ENCODE peak calls at places on chromosomes 11 and 22, in nine cellular contexts. One of them, this sample, is unnamed.

GRCh38 chr22:32622004-32622761 is 147.6 kb downstream of the FBXO7 start:
- DNase-seq in NCI-H1417: no peak
- DNase-seq in stimulated activated CD8-positive, alpha-beta memory T cell treated with anti-CD3 and anti-CD28 coated beads, Interleukin-12 subunit alpha, Interleukin-12 subunit beta, amount 100 ng/mL, for 1 hour: no peak
- DNase-seq in NB4: no peak
- DNase-seq in substantia nigra: no peak
- DNase-seq in stimulated activated CD4-positive, alpha-beta T cell treated with anti-CD3 and anti-CD28 coated beads, Interleukin-2, amount 100 ng/mL, for 48 hours: no peak
- DNase-seq in activated CD4-positive, alpha-beta T cell treated with anti-CD3 and anti-CD28 coated beads, Interleukin-2, amount 10 ng/mL, durations not matched to agents 7 days and 5 days: no peak
- DNase-seq in GM23338: peak
- DNase-seq in fibroblast of the conjunctiva: peak
- DNase-seq in this sample: peak

GRCh38 chr11:10109836-10110235 is 184.2 kb downstream of the SBF2 start:
- DNase-seq in GM23338: no peak
- DNase-seq in fibroblast of the conjunctiva: peak
- DNase-seq in NB4: no peak
- DNase-seq in activated CD4-positive, alpha-beta T cell treated with anti-CD3 and anti-CD28 coated beads, Interleukin-2, amount 10 ng/mL, durations not matched to agents 7 days and 5 days: no peak
- DNase-seq in stimulated activated CD4-positive, alpha-beta T cell treated with anti-CD3 and anti-CD28 coated beads, Interleukin-2, amount 100 ng/mL, for 48 hours: no peak
- DNase-seq in NCI-H1417: no peak
- DNase-seq in substantia nigra: no peak
- DNase-seq in stimulated activated CD8-positive, alpha-beta memory T cell treated with anti-CD3 and anti-CD28 coated beads, Interleukin-12 subunit alpha, Interleukin-12 subunit beta, amount 100 ng/mL, for 1 hour: no peak
- DNase-seq in this sample: no peak

GRCh38 chr11:114307524-114308203 is 11.5 kb downstream of the NNMT start:
- DNase-seq in activated CD4-positive, alpha-beta T cell treated with anti-CD3 and anti-CD28 coated beads, Interleukin-2, amount 10 ng/mL, durations not matched to agents 7 days and 5 days: no peak
- DNase-seq in fibroblast of the conjunctiva: peak
- DNase-seq in stimulated activated CD4-positive, alpha-beta T cell treated with anti-CD3 and anti-CD28 coated beads, Interleukin-2, amount 100 ng/mL, for 48 hours: no peak
- DNase-seq in substantia nigra: no peak
- DNase-seq in NCI-H1417: no peak
- DNase-seq in NB4: peak
- DNase-seq in GM23338: no peak
- DNase-seq in stimulated activated CD8-positive, alpha-beta memory T cell treated with anti-CD3 and anti-CD28 coated beads, Interleukin-12 subunit alpha, Interleukin-12 subunit beta, amount 100 ng/mL, for 1 hour: no peak
- DNase-seq in this sample: peak

GRCh38 chr22:19795617-19796008 is 35.0 kb downstream of the TBX1 start:
- DNase-seq in stimulated activated CD8-positive, alpha-beta memory T cell treated with anti-CD3 and anti-CD28 coated beads, Interleukin-12 subunit alpha, Interleukin-12 subunit beta, amount 100 ng/mL, for 1 hour: no peak
- DNase-seq in activated CD4-positive, alpha-beta T cell treated with anti-CD3 and anti-CD28 coated beads, Interleukin-2, amount 10 ng/mL, durations not matched to agents 7 days and 5 days: no peak
- DNase-seq in NCI-H1417: no peak
- DNase-seq in substantia nigra: no peak
- DNase-seq in NB4: no peak
- DNase-seq in GM23338: no peak
- DNase-seq in fibroblast of the conjunctiva: no peak
- DNase-seq in stimulated activated CD4-positive, alpha-beta T cell treated with anti-CD3 and anti-CD28 coated beads, Interleukin-2, amount 100 ng/mL, for 48 hours: no peak
- DNase-seq in this sample: no peak

GRCh38 chr22:41596776-41597634 is 7.4 kb upstream of the PMM1 start:
- DNase-seq in stimulated activated CD8-positive, alpha-beta memory T cell treated with anti-CD3 and anti-CD28 coated beads, Interleukin-12 subunit alpha, Interleukin-12 subunit beta, amount 100 ng/mL, for 1 hour: no peak
- DNase-seq in fibroblast of the conjunctiva: no peak
- DNase-seq in NB4: peak
- DNase-seq in activated CD4-positive, alpha-beta T cell treated with anti-CD3 and anti-CD28 coated beads, Interleukin-2, amount 10 ng/mL, durations not matched to agents 7 days and 5 days: peak
- DNase-seq in stimulated activated CD4-positive, alpha-beta T cell treated with anti-CD3 and anti-CD28 coated beads, Interleukin-2, amount 100 ng/mL, for 48 hours: peak
- DNase-seq in NCI-H1417: peak
- DNase-seq in GM23338: peak
- DNase-seq in substantia nigra: peak
- DNase-seq in this sample: no peak

GRCh38 chr11:64571410-64572091 is 19.5 kb upstream of the SLC22A12 start:
- DNase-seq in substantia nigra: no peak
- DNase-seq in NB4: no peak
- DNase-seq in NCI-H1417: no peak
- DNase-seq in stimulated activated CD8-positive, alpha-beta memory T cell treated with anti-CD3 and anti-CD28 coated beads, Interleukin-12 subunit alpha, Interleukin-12 subunit beta, amount 100 ng/mL, for 1 hour: no peak
- DNase-seq in GM23338: peak
- DNase-seq in activated CD4-positive, alpha-beta T cell treated with anti-CD3 and anti-CD28 coated beads, Interleukin-2, amount 10 ng/mL, durations not matched to agents 7 days and 5 days: no peak
- DNase-seq in stimulated activated CD4-positive, alpha-beta T cell treated with anti-CD3 and anti-CD28 coated beads, Interleukin-2, amount 100 ng/mL, for 48 hours: no peak
- DNase-seq in fibroblast of the conjunctiva: no peak
- DNase-seq in this sample: peak

GRCh38 chr11:68550485-68550817 is 89.9 kb downstream of the PPP6R3 start:
- DNase-seq in activated CD4-positive, alpha-beta T cell treated with anti-CD3 and anti-CD28 coated beads, Interleukin-2, amount 10 ng/mL, durations not matched to agents 7 days and 5 days: no peak
- DNase-seq in substantia nigra: no peak
- DNase-seq in stimulated activated CD4-positive, alpha-beta T cell treated with anti-CD3 and anti-CD28 coated beads, Interleukin-2, amount 100 ng/mL, for 48 hours: no peak
- DNase-seq in NCI-H1417: no peak
- DNase-seq in stimulated activated CD8-positive, alpha-beta memory T cell treated with anti-CD3 and anti-CD28 coated beads, Interleukin-12 subunit alpha, Interleukin-12 subunit beta, amount 100 ng/mL, for 1 hour: no peak
- DNase-seq in GM23338: no peak
- DNase-seq in NB4: peak
- DNase-seq in fibroblast of the conjunctiva: no peak
- DNase-seq in this sample: no peak

GRCh38 chr11:122731500-122731913 is 76.0 kb downstream of the UBASH3B start:
- DNase-seq in stimulated activated CD4-positive, alpha-beta T cell treated with anti-CD3 and anti-CD28 coated beads, Interleukin-2, amount 100 ng/mL, for 48 hours: no peak
- DNase-seq in stimulated activated CD8-positive, alpha-beta memory T cell treated with anti-CD3 and anti-CD28 coated beads, Interleukin-12 subunit alpha, Interleukin-12 subunit beta, amount 100 ng/mL, for 1 hour: no peak
- DNase-seq in GM23338: no peak
- DNase-seq in fibroblast of the conjunctiva: no peak
- DNase-seq in substantia nigra: no peak
- DNase-seq in NB4: no peak
- DNase-seq in activated CD4-positive, alpha-beta T cell treated with anti-CD3 and anti-CD28 coated beads, Interleukin-2, amount 10 ng/mL, durations not matched to agents 7 days and 5 days: no peak
- DNase-seq in NCI-H1417: no peak
- DNase-seq in this sample: no peak

GRCh38 chr11:43359432-43359818 is 705 bp downstream of the TTC17 start:
- DNase-seq in fibroblast of the conjunctiva: no peak
- DNase-seq in GM23338: peak
- DNase-seq in NCI-H1417: no peak
- DNase-seq in substantia nigra: peak
- DNase-seq in stimulated activated CD4-positive, alpha-beta T cell treated with anti-CD3 and anti-CD28 coated beads, Interleukin-2, amount 100 ng/mL, for 48 hours: no peak
- DNase-seq in stimulated activated CD8-positive, alpha-beta memory T cell treated with anti-CD3 and anti-CD28 coated beads, Interleukin-12 subunit alpha, Interleukin-12 subunit beta, amount 100 ng/mL, for 1 hour: no peak
- DNase-seq in NB4: no peak
- DNase-seq in activated CD4-positive, alpha-beta T cell treated with anti-CD3 and anti-CD28 coated beads, Interleukin-2, amount 10 ng/mL, durations not matched to agents 7 days and 5 days: peak
- DNase-seq in this sample: no peak

GRCh38 chr11:70324354-70325115 is 54.0 kb downstream of the PPFIA1 start:
- DNase-seq in stimulated activated CD4-positive, alpha-beta T cell treated with anti-CD3 and anti-CD28 coated beads, Interleukin-2, amount 100 ng/mL, for 48 hours: no peak
- DNase-seq in NB4: no peak
- DNase-seq in activated CD4-positive, alpha-beta T cell treated with anti-CD3 and anti-CD28 coated beads, Interleukin-2, amount 10 ng/mL, durations not matched to agents 7 days and 5 days: no peak
- DNase-seq in substantia nigra: no peak
- DNase-seq in fibroblast of the conjunctiva: no peak
- DNase-seq in NCI-H1417: no peak
- DNase-seq in GM23338: no peak
- DNase-seq in stimulated activated CD8-positive, alpha-beta memory T cell treated with anti-CD3 and anti-CD28 coated beads, Interleukin-12 subunit alpha, Interleukin-12 subunit beta, amount 100 ng/mL, for 1 hour: no peak
- DNase-seq in this sample: no peak

GRCh38 chr11:14114269-14114668 is 151.7 kb downstream of the SPON1 start:
- DNase-seq in stimulated activated CD8-positive, alpha-beta memory T cell treated with anti-CD3 and anti-CD28 coated beads, Interleukin-12 subunit alpha, Interleukin-12 subunit beta, amount 100 ng/mL, for 1 hour: no peak
- DNase-seq in activated CD4-positive, alpha-beta T cell treated with anti-CD3 and anti-CD28 coated beads, Interleukin-2, amount 10 ng/mL, durations not matched to agents 7 days and 5 days: no peak
- DNase-seq in NCI-H1417: no peak
- DNase-seq in substantia nigra: no peak
- DNase-seq in NB4: no peak
- DNase-seq in GM23338: no peak
- DNase-seq in stimulated activated CD4-positive, alpha-beta T cell treated with anti-CD3 and anti-CD28 coated beads, Interleukin-2, amount 100 ng/mL, for 48 hours: no peak
- DNase-seq in fibroblast of the conjunctiva: no peak
- DNase-seq in this sample: peak

GRCh38 chr11:133840479-133840941 is 4.8 kb downstream of the SPATA19 start:
- DNase-seq in NCI-H1417: no peak
- DNase-seq in NB4: no peak
- DNase-seq in stimulated activated CD8-positive, alpha-beta memory T cell treated with anti-CD3 and anti-CD28 coated beads, Interleukin-12 subunit alpha, Interleukin-12 subunit beta, amount 100 ng/mL, for 1 hour: no peak
- DNase-seq in stimulated activated CD4-positive, alpha-beta T cell treated with anti-CD3 and anti-CD28 coated beads, Interleukin-2, amount 100 ng/mL, for 48 hours: no peak
- DNase-seq in substantia nigra: no peak
- DNase-seq in GM23338: no peak
- DNase-seq in activated CD4-positive, alpha-beta T cell treated with anti-CD3 and anti-CD28 coated beads, Interleukin-2, amount 10 ng/mL, durations not matched to agents 7 days and 5 days: no peak
- DNase-seq in fibroblast of the conjunctiva: no peak
- DNase-seq in this sample: no peak

GRCh38 chr22:36901411-36902142 is 11.9 kb upstream of the CSF2RB start:
- DNase-seq in substantia nigra: no peak
- DNase-seq in activated CD4-positive, alpha-beta T cell treated with anti-CD3 and anti-CD28 coated beads, Interleukin-2, amount 10 ng/mL, durations not matched to agents 7 days and 5 days: peak
- DNase-seq in NB4: no peak
- DNase-seq in fibroblast of the conjunctiva: no peak
- DNase-seq in NCI-H1417: no peak
- DNase-seq in GM23338: no peak
- DNase-seq in stimulated activated CD8-positive, alpha-beta memory T cell treated with anti-CD3 and anti-CD28 coated beads, Interleukin-12 subunit alpha, Interleukin-12 subunit beta, amount 100 ng/mL, for 1 hour: no peak
- DNase-seq in stimulated activated CD4-positive, alpha-beta T cell treated with anti-CD3 and anti-CD28 coated beads, Interleukin-2, amount 100 ng/mL, for 48 hours: no peak
- DNase-seq in this sample: no peak

GRCh38 chr22:49683032-49683431 is 144.6 kb downstream of the BRD1 start:
- DNase-seq in NB4: no peak
- DNase-seq in activated CD4-positive, alpha-beta T cell treated with anti-CD3 and anti-CD28 coated beads, Interleukin-2, amount 10 ng/mL, durations not matched to agents 7 days and 5 days: no peak
- DNase-seq in GM23338: no peak
- DNase-seq in stimulated activated CD8-positive, alpha-beta memory T cell treated with anti-CD3 and anti-CD28 coated beads, Interleukin-12 subunit alpha, Interleukin-12 subunit beta, amount 100 ng/mL, for 1 hour: no peak
- DNase-seq in fibroblast of the conjunctiva: no peak
- DNase-seq in NCI-H1417: no peak
- DNase-seq in stimulated activated CD4-positive, alpha-beta T cell treated with anti-CD3 and anti-CD28 coated beads, Interleukin-2, amount 100 ng/mL, for 48 hours: no peak
- DNase-seq in substantia nigra: no peak
- DNase-seq in this sample: no peak

GRCh38 chr11:11816511-11817319 is 25.1 kb upstream of the USP47 start:
- DNase-seq in stimulated activated CD8-positive, alpha-beta memory T cell treated with anti-CD3 and anti-CD28 coated beads, Interleukin-12 subunit alpha, Interleukin-12 subunit beta, amount 100 ng/mL, for 1 hour: no peak
- DNase-seq in activated CD4-positive, alpha-beta T cell treated with anti-CD3 and anti-CD28 coated beads, Interleukin-2, amount 10 ng/mL, durations not matched to agents 7 days and 5 days: no peak
- DNase-seq in fibroblast of the conjunctiva: no peak
- DNase-seq in substantia nigra: no peak
- DNase-seq in GM23338: no peak
- DNase-seq in stimulated activated CD4-positive, alpha-beta T cell treated with anti-CD3 and anti-CD28 coated beads, Interleukin-2, amount 100 ng/mL, for 48 hours: no peak
- DNase-seq in NB4: peak
- DNase-seq in NCI-H1417: no peak
- DNase-seq in this sample: no peak

GRCh38 chr11:124586247-124586860 is 16.6 kb downstream of the OR8A1 start:
- DNase-seq in GM23338: peak
- DNase-seq in substantia nigra: peak
- DNase-seq in activated CD4-positive, alpha-beta T cell treated with anti-CD3 and anti-CD28 coated beads, Interleukin-2, amount 10 ng/mL, durations not matched to agents 7 days and 5 days: peak
- DNase-seq in stimulated activated CD8-positive, alpha-beta memory T cell treated with anti-CD3 and anti-CD28 coated beads, Interleukin-12 subunit alpha, Interleukin-12 subunit beta, amount 100 ng/mL, for 1 hour: peak
- DNase-seq in fibroblast of the conjunctiva: peak
- DNase-seq in stimulated activated CD4-positive, alpha-beta T cell treated with anti-CD3 and anti-CD28 coated beads, Interleukin-2, amount 100 ng/mL, for 48 hours: peak
- DNase-seq in NCI-H1417: peak
- DNase-seq in NB4: peak
- DNase-seq in this sample: peak

GRCh38 chr22:29870574-29870973 is 12.4 kb upstream of the MTMR3 start:
- DNase-seq in stimulated activated CD4-positive, alpha-beta T cell treated with anti-CD3 and anti-CD28 coated beads, Interleukin-2, amount 100 ng/mL, for 48 hours: no peak
- DNase-seq in activated CD4-positive, alpha-beta T cell treated with anti-CD3 and anti-CD28 coated beads, Interleukin-2, amount 10 ng/mL, durations not matched to agents 7 days and 5 days: peak
- DNase-seq in fibroblast of the conjunctiva: no peak
- DNase-seq in GM23338: no peak
- DNase-seq in NCI-H1417: no peak
- DNase-seq in stimulated activated CD8-positive, alpha-beta memory T cell treated with anti-CD3 and anti-CD28 coated beads, Interleukin-12 subunit alpha, Interleukin-12 subunit beta, amount 100 ng/mL, for 1 hour: no peak
- DNase-seq in NB4: no peak
- DNase-seq in substantia nigra: no peak
- DNase-seq in this sample: no peak